ENCODE peak calls at places on chromosome 7, in five cellular contexts. H is CD4-positive, alpha-beta T cell; E is pancreas; D is HEK293T; F is tibial artery. K is an unnamed sample.

GRCh38 chr7:155214328-155214986 is 83.2 kb upstream of the INSIG1 start:
- DNase-seq in H (no peak), E (peak), D (no peak), F (no peak), K (no peak)

GRCh38 chr7:108225531-108226181 is 95.5 kb upstream of the LAMB4 start:
- DNase-seq in H (no peak), E (no peak), D (no peak), F (no peak), K (no peak)

GRCh38 chr7:52088008-52088787 is 771.6 kb upstream of the COBL start:
- DNase-seq in H (no peak), E (no peak), D (no peak), F (no peak), K (peak)

GRCh38 chr7:11192506-11192905 is 218.8 kb downstream of the PHF14 start:
- DNase-seq in H (no peak), E (no peak), D (no peak), F (no peak), K (no peak)

GRCh38 chr7:8217200-8218068 is 44.5 kb downstream of the ICA1 start:
- DNase-seq in H (no peak), E (no peak), D (peak), F (no peak), K (no peak)

GRCh38 chr7:138008588-138009349 is 6.9 kb upstream of the CREB3L2 start:
- DNase-seq in H (peak), E (no peak), D (peak), F (no peak), K (no peak)

GRCh38 chr7:914521-915194 is 38.3 kb downstream of the GET4 start:
- DNase-seq in H (no peak), E (no peak), D (no peak), F (no peak), K (no peak)

GRCh38 chr7:157656195-157656769 is 319.5 kb downstream of the DNAJB6 start:
- DNase-seq in H (no peak), E (no peak), D (no peak), F (no peak), K (no peak)

GRCh38 chr7:116511552-116512523 is 12.3 kb downstream of the CAV2 start:
- DNase-seq in H (no peak), E (no peak), D (no peak), F (no peak), K (no peak)

GRCh38 chr7:117673367-117673766 is 193.5 kb downstream of the CFTR start:
- DNase-seq in H (no peak), E (peak), D (no peak), F (no peak), K (no peak)

GRCh38 chr7:23247602-23248335 is 1.2 kb downstream of the GPNMB start:
- DNase-seq in H (no peak), E (no peak), D (no peak), F (peak), K (peak)

GRCh38 chr7:151058766-151059361 is 525 bp upstream of the SLC4A2 start:
- DNase-seq in H (no peak), E (no peak), D (no peak), F (no peak), K (no peak)

GRCh38 chr7:112411186-112411795 is 39.0 kb upstream of the IFRD1 start:
- DNase-seq in H (no peak), E (no peak), D (peak), F (peak), K (peak)

GRCh38 chr7:141704741-141705140 is 2.8 kb upstream of the DENND11 start:
- DNase-seq in H (no peak), E (no peak), D (no peak), F (no peak), K (no peak)

K was measured in ovary.